ENCODE peak calls at places on chromosomes 7 and 10, in four cellular contexts. I is effector memory CD8-positive, alpha-beta T cell; L is naive thymus-derived CD8-positive, alpha-beta T cell; M is heart left ventricle. C is an unnamed sample.

GRCh38 chr10:109914966-109915365 is 8.3 kb downstream of the XPNPEP1 start:
- DNase-seq in I (peak; percentile 44), L (peak; percentile 35), M (no peak), C (peak; percentile 28)

GRCh38 chr7:88546808-88547207 is 212.7 kb upstream of the ZNF804B start:
- DNase-seq in I (no peak), L (peak; percentile 6), M (no peak), C (peak; percentile 6)

GRCh38 chr10:44287408-44287807 is 97.5 kb downstream of the CXCL12 start:
- DNase-seq in I (no peak), L (no peak), M (no peak), C (no peak)

GRCh38 chr7:121516791-121517305 is 120.7 kb upstream of the FAM3C start:
- DNase-seq in I (no peak), L (no peak), M (no peak), C (no peak)

GRCh38 chr10:71250842-71251241 is 38.5 kb downstream of the UNC5B start:
- DNase-seq in I (no peak), L (no peak), M (no peak), C (no peak)

GRCh38 chr10:124338276-124338915 is 80.3 kb downstream of the OAT start:
- DNase-seq in I (no peak), L (no peak), M (no peak), C (no peak)

GRCh38 chr7:134547738-134548054 is 1.2 kb upstream of the AKR1B15 start:
- DNase-seq in I (no peak), L (no peak), M (peak; percentile 70), C (no peak)

GRCh38 chr10:110208614-110209398 is 1.4 kb downstream of the MXI1 start:
- DNase-seq in I (peak; percentile 35), L (peak; percentile 34), M (peak; percentile 52), C (peak; percentile 27)

GRCh38 chr10:97882142-97883091 is 32.8 kb downstream of the GOLGA7B start:
- DNase-seq in I (no peak), L (no peak), M (no peak), C (no peak)

GRCh38 chr10:77925410-77925794 is 1.2 kb downstream of the DLG5 start:
- DNase-seq in I (no peak), L (no peak), M (no peak), C (no peak)

GRCh38 chr7:29953735-29954347 is 35.8 kb downstream of the SCRN1 start:
- DNase-seq in I (no peak), L (no peak), M (no peak), C (no peak)

GRCh38 chr10:26556756-26557640 is 118.9 kb downstream of the APBB1IP start:
- DNase-seq in I (peak; percentile 29), L (peak; percentile 41), M (no peak), C (peak; percentile 9)

GRCh38 chr10:11205026-11205772 is 187.5 kb downstream of the CELF2 start:
- DNase-seq in I (no peak), L (no peak), M (no peak), C (no peak)

GRCh38 chr10:12579954-12580858 is 230.9 kb downstream of the CAMK1D start:
- DNase-seq in I (no peak), L (no peak), M (peak; percentile 33), C (no peak)

GRCh38 chr10:53003094-53003493 is 230.5 kb upstream of the MBL2 start:
- DNase-seq in I (no peak), L (no peak), M (no peak), C (no peak)

GRCh38 chr7:82805527-82805960 is 357.1 kb downstream of the PCLO start:
- DNase-seq in I (no peak), L (no peak), M (no peak), C (no peak)

GRCh38 chr10:80199828-80200227 is 5.5 kb downstream of the ANXA11 start:
- DNase-seq in I (no peak), L (no peak), M (peak; percentile 71), C (no peak)

GRCh38 chr7:83594076-83594475 is 54.9 kb downstream of the SEMA3E start:
- DNase-seq in I (no peak), L (no peak), M (no peak), C (no peak)

GRCh38 chr10:49134327-49134726 is 506 bp upstream of the FAM170B start:
- DNase-seq in I (no peak), L (no peak), M (no peak), C (no peak)

GRCh38 chr7:30351724-30352123 is 67.3 kb downstream of the ZNRF2 start:
- DNase-seq in I (no peak), L (no peak), M (no peak), C (no peak)

GRCh38 chr10:45557275-45557905 is 115.2 kb downstream of the ZFAND4 start:
- DNase-seq in I (no peak), L (no peak), M (no peak), C (no peak)

GRCh38 chr10:9097206-9097990 is 1042.9 kb downstream of the GATA3 start:
- DNase-seq in I (no peak), L (no peak), M (no peak), C (no peak)

GRCh38 chr7:94409561-94409960 is 14.9 kb downstream of the COL1A2 start:
- DNase-seq in I (no peak), L (no peak), M (no peak), C (no peak)

GRCh38 chr10:10293431-10293830 is 724.2 kb upstream of the CELF2 start:
- DNase-seq in I (no peak), L (no peak), M (no peak), C (no peak)

GRCh38 chr10:7405637-7406036 is 5.2 kb downstream of the SFMBT2 start:
- DNase-seq in I (no peak), L (no peak), M (no peak), C (no peak)

GRCh38 chr10:4780782-4781181 is 45.2 kb upstream of the AKR1E2 start:
- DNase-seq in I (no peak), L (no peak), M (no peak), C (no peak)

GRCh38 chr7:65731562-65732035 is 141.3 kb upstream of the VKORC1L1 start:
- DNase-seq in I (no peak), L (no peak), M (no peak), C (no peak)

GRCh38 chr10:102421645-102422585 is 1.3 kb downstream of the FBXL15 start:
- DNase-seq in I (no peak), L (no peak), M (no peak), C (no peak)

GRCh38 chr10:74329873-74330272 is 178.9 kb downstream of the ADK start:
- DNase-seq in I (no peak), L (no peak), M (no peak), C (no peak)

GRCh38 chr7:135282621-135283295 is 49.1 kb downstream of the STRA8 start:
- DNase-seq in I (no peak), L (no peak), M (no peak), C (no peak)

GRCh38 chr7:29192811-29193210 is 1.8 kb upstream of the CHN2 start:
- DNase-seq in I (no peak), L (no peak), M (no peak), C (no peak)

GRCh38 chr7:332646-333398 is 42.9 kb downstream of the FOXL3 start:
- DNase-seq in I (peak; percentile 82), L (peak; percentile 89), M (peak; percentile 80), C (peak; percentile 89)

GRCh38 chr10:53256623-53257022 is 484.0 kb upstream of the MBL2 start:
- DNase-seq in I (no peak), L (no peak), M (no peak), C (no peak)